ENCODE peak calls at places on chromosome 2, in four cellular contexts. A, W, U and D are unnamed samples.

GRCh38 chr2:60383421-60384117 is 169.9 kb downstream of the BCL11A start:
- DNase-seq in W (no peak), U (no peak), A (no peak), D (no peak)

GRCh38 chr2:230990131-230990898 is 5.6 kb upstream of the SPATA3 start:
- DNase-seq in W (no peak), A (no peak), U (no peak), D (no peak)

GRCh38 chr2:44715671-44716077 is 225.8 kb upstream of the SIX3 start:
- DNase-seq in U (no peak), A (peak), W (no peak), D (peak)

GRCh38 chr2:124798551-124798950 is 773.5 kb downstream of the CNTNAP5 start:
- DNase-seq in A (no peak), U (no peak), W (no peak), D (no peak)

GRCh38 chr2:39781697-39782096 is 2.6 kb upstream of the THUMPD2 start:
- DNase-seq in A (no peak), U (no peak), W (no peak), D (no peak)

GRCh38 chr2:152384992-152385391 is 50.0 kb downstream of the FMNL2 start:
- DNase-seq in A (peak), U (no peak), W (no peak), D (no peak)

GRCh38 chr2:28627722-28628480 is 123.7 kb upstream of the PPP1CB start:
- DNase-seq in W (no peak), U (no peak), A (no peak), D (no peak)

GRCh38 chr2:119126650-119127049 is 31.9 kb downstream of the C1QL2 start:
- DNase-seq in U (peak), W (no peak), A (peak), D (peak)

GRCh38 chr2:200585730-200586643 is at the start of gene AOX1:
- DNase-seq in U (no peak), A (peak), W (no peak), D (peak)

GRCh38 chr2:67486041-67486796 is 89.1 kb downstream of the ETAA1 start:
- DNase-seq in A (no peak), W (no peak), U (no peak), D (no peak)

GRCh38 chr2:131145040-131145439 is 39.9 kb downstream of the PLEKHB2 start:
- DNase-seq in U (no peak), W (no peak), A (no peak), D (no peak)

GRCh38 chr2:10300328-10300920 is 2.3 kb upstream of the HPCAL1 start:
- DNase-seq in W (no peak), A (peak), U (no peak), D (no peak)

GRCh38 chr2:231526341-231527090 is 3.7 kb downstream of the NMUR1 start:
- DNase-seq in U (no peak), W (no peak), A (no peak), D (no peak)

GRCh38 chr2:60852282-60852860 is 29.0 kb upstream of the REL start:
- DNase-seq in W (no peak), U (no peak), A (no peak), D (no peak)

GRCh38 chr2:142130111-142131015 is 453 bp downstream of the LRP1B start:
- DNase-seq in U (no peak), A (peak), W (no peak), D (peak)

GRCh38 chr2:212692466-212692865 is 153.9 kb upstream of the ERBB4 start:
- DNase-seq in U (no peak), A (no peak), W (no peak), D (no peak)

GRCh38 chr2:162825578-162825977 is 13.0 kb downstream of the KCNH7 start:
- DNase-seq in W (no peak), U (no peak), A (no peak), D (no peak)

GRCh38 chr2:138275292-138275690 is 226.3 kb upstream of the SPOPL start:
- DNase-seq in U (no peak), A (peak), W (no peak), D (no peak)

GRCh38 chr2:138277062-138277461 is 224.5 kb upstream of the SPOPL start:
- DNase-seq in W (no peak), U (no peak), A (peak), D (no peak)

GRCh38 chr2:138274421-138275291 is 226.9 kb upstream of the SPOPL start:
- DNase-seq in U (no peak), W (no peak), A (no peak), D (no peak)

GRCh38 chr2:138276367-138276766 is 225.2 kb upstream of the SPOPL start:
- DNase-seq in A (peak), W (no peak), U (no peak), D (no peak)

DNA sequence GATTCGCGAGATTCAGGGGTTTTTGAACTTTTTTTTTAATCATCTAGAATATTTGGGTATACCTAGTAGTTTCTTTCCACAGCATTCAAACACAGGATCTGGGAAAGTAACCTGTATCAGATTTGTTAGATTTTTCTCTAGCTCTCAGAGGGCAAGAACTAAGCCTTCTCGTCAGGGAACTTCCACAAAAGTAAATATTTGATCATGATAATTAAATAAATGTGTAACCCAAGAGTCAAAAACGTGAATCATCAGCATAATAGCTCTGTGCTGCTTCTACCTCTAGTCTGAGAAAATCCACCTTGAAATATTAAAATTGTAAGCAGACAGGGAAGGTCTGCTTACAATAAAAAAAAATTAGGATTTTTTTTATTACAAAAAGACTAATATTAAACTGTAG is 225.7 kb upstream of the SPOPL start:
- DNase-seq in W (no peak), U (no peak), A (peak), D (no peak)
- TF ChIP-seq CBFB in W (no peak), U (no peak), A (no peak), D (no peak)

DNA sequence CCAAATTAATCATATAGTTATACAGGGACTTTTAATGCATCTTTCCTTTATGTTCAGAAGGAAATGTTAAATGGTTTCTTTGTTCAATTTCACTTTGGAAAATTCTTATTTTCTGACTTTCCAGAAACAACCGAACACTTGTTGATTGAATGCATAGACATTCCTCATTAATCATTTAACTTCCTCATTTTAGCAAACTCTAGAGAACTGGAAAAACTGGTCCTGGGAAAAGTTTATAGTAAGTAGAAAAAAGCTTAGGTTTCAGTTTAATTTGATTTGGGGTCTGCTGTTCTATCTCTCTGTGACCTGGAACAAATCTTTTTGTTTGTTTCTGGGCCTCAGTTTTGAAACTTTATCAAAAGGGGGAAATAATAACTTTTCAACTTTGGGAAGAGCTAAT is 320.4 kb downstream of the CMPK2 start:
- DNase-seq in W (no peak), A (no peak), U (no peak), D (no peak)
- TF ChIP-seq CBFB in W (no peak), A (no peak), U (no peak), D (no peak)

DNA sequence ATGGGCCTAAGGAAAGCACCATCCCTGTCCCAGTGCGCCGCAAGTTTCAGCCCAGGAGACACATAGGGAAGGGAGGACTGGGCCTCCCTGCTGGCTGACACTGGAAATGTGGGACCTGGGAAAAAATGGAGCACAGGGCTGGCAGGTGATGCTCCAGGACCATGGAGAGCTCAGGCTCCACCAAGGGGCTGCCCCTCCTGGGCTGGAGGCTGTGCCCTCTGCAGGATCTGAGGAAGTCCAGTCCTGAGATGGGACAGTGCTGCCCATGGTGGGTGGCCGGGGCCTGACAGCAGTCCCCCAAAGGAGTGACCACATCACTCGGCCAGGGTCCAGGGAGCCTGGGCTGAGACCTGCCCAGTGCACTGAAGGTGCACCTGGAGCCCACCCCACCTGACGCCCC is 108.6 kb upstream of the TEKT4 start:
- DNase-seq in W (no peak), U (no peak), A (peak), D (no peak)
- TF ChIP-seq CBFB in W (no peak), U (no peak), A (no peak), D (no peak)

DNA sequence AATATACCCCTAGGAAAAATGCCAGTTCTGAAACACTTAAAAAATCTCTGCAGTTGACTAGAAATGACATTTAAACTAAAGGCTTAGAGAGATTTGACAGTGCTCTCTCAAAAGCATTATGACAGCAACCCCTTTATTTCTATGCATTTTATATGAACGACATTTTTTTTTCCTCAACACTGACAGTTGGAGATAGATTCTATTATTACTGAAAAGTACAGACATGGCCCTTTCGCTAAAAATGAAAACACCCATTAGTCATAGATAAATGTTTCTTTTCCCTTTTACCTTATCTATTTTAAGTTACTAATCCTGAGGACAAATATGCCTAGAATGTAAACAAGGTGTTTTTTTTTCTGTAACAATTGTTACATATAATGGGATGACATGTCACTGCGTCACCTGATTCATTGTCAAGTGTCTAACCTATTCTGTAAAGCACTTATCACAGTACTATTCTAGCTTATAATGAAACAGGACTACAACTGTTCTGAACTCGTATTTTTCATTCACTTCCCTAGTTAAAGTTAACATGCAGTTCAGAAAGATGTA is 1169.6 kb upstream of the CRIM1 start:
- DNase-seq in W (no peak), U (no peak), A (no peak), D (no peak)
- TF ChIP-seq CBFB in W (no peak), U (no peak), A (no peak), D (no peak)

DNA sequence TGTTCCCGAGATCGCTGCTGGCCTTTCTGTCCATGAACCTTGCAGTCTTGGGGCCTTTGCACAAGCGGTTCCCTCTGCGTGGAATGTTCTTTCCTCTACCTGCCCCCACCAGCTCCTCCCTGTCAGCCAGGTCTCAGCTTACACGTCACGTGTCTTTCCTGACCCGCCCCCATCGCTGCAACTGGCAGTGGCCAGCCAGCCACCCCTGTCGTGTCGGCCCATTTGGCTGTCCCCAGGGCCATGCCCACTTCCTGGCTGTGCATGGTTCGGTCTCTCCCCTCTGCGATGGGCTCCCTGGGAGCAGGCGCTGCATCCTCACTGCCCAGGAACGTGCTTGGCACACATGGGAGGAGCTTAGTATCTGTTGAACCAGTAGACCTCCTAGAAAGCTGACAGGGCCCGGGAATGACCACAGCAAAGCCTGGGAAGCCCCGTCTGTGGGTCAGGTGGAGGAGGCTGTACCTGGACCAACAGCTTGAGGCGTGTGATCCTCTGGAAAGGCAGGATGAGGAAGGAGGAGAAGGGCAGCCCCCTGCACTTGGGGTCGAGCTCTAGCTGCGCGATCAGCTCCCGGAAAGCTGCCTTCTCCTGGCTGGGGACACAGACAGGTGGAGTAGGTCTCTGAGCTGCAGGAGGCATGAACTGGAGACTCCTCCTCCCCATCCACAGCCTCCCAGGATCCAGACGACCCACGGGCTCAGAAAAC is 21.0 kb downstream of the SNORC start:
- DNase-seq in W (no peak), A (no peak), U (peak), D (peak)
- TF ChIP-seq CBFB in W (no peak), A (no peak), U (no peak), D (no peak)